ENCODE peak calls at places on chromosome 16, in four cellular contexts. P is GM12878, B is HepG2, Z is K562. T is an unnamed sample.

GRCh38 chr16:84449156-84450140 is 55.0 kb downstream of the MEAK7 start:
- DNase-seq in B (no peak), Z (no peak), P (no peak), T (no peak)

GRCh38 chr16:26454102-26454501 is 612.6 kb upstream of the C16orf82 start:
- DNase-seq in Z (no peak), P (no peak), B (no peak), T (no peak)

GRCh38 chr16:67948015-67948414 is 4.1 kb upstream of the LCAT start:
- DNase-seq in B (no peak), Z (no peak), P (no peak), T (no peak)

GRCh38 chr16:72990003-72990521 is 57.9 kb downstream of the ZFHX3 start:
- DNase-seq in Z (no peak), B (no peak), P (no peak), T (no peak)

GRCh38 chr16:86353185-86353584 is 157.1 kb upstream of the FOXF1 start:
- DNase-seq in B (no peak), P (no peak), Z (no peak), T (no peak)

GRCh38 chr16:76906552-76906951 is 284.4 kb upstream of the MON1B start:
- DNase-seq in Z (no peak), B (no peak), P (no peak), T (no peak)

GRCh38 chr16:88956546-88957455 is 20.2 kb downstream of the CBFA2T3 start:
- DNase-seq in B (no peak), P (no peak), Z (no peak), T (no peak)

GRCh38 chr16:48300391-48300856 is 53.1 kb upstream of the ABCC11 start:
- DNase-seq in Z (no peak), B (no peak), P (no peak), T (no peak)

GRCh38 chr16:81181013-81181720 is 57.3 kb upstream of the BCO1 start:
- DNase-seq in P (no peak), B (peak), Z (peak), T (peak)

GRCh38 chr16:70161350-70161749 is 12.2 kb upstream of the CLEC18C start:
- DNase-seq in Z (no peak), P (no peak), B (no peak), T (peak)

GRCh38 chr16:81740163-81740562 is 38.9 kb upstream of the PLCG2 start:
- DNase-seq in B (peak), Z (peak), P (peak), T (no peak)

GRCh38 chr16:11073407-11073806 is 129.0 kb downstream of the CLEC16A start:
- DNase-seq in P (no peak), B (no peak), Z (no peak), T (no peak)

GRCh38 chr16:11076259-11077018 is 132.1 kb downstream of the CLEC16A start:
- DNase-seq in B (no peak), P (peak), Z (no peak), T (no peak)

GRCh38 chr16:11071829-11072228 is 127.5 kb downstream of the CLEC16A start:
- DNase-seq in P (no peak), Z (no peak), B (no peak), T (no peak)

GRCh38 chr16:11072420-11073153 is 128.2 kb downstream of the CLEC16A start:
- DNase-seq in Z (no peak), P (no peak), B (no peak), T (no peak)

DNA sequence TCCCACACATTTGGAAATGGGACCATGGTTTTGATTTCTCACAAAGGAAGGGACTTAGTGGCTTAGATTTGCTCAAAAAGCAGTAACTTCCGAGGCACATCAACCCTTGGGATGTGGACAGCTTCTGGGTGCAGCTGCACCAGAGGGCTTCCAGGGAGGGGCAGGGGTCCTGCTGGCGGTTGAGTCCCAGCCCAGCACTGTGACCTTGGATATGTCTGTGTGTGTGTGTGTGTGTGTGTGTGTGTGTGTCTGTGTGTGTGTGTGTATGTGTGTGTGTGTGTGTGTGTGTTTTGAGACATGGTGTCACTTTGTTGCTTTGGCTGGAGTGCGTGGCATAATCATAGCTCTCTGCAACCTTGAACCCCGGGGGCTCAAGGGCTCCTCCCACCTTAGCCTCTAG is 130.8 kb downstream of the CLEC16A start:
- DNase-seq in Z (no peak), B (no peak), P (no peak), T (no peak)
- H3K4me2 ChIP-seq in Z (no peak), B (no peak), P (no peak), T (no peak)

GRCh38 chr16:50859628-50860360 is 117.9 kb downstream of the CYLD start:
- DNase-seq in P (no peak), B (peak), Z (no peak), T (no peak)
- TF ChIP-seq ESRRA in P (no peak), B (no peak), Z (no peak), T (no peak)

GRCh38 chr16:51163366-51163765 is 12.3 kb upstream of the SALL1 start:
- DNase-seq in B (no peak), P (no peak), Z (no peak), T (no peak)

GRCh38 chr16:51164167-51164566 is 13.1 kb upstream of the SALL1 start:
- DNase-seq in B (no peak), P (no peak), Z (no peak), T (no peak)

GRCh38 chr16:51166116-51166515 is 15.0 kb upstream of the SALL1 start:
- DNase-seq in B (no peak), P (no peak), Z (no peak), T (no peak)

GRCh38 chr16:51165043-51165442 is 14.0 kb upstream of the SALL1 start:
- DNase-seq in B (no peak), P (no peak), Z (no peak), T (no peak)

DNA sequence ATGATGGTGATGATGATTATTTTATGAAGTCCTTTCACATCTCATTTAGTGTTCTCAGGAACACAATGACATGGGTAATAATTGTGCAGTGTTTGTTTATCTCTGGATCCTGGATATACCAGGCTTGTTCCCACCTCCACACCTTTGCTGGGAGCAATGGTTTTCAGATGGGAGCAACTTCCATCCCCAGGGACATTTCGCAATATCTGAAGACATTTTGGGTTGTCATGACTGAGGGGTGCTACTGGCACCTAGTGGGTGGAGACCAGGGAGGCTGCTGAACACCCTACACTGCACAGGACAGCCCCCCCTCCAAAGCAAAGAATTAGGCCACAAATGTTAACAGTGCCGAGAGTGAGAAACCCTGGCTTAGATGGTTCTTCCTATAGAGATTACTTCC is 13.5 kb upstream of the SALL1 start:
- DNase-seq in P (no peak), B (no peak), Z (no peak), T (no peak)
- TF ChIP-seq KDM1A in P (no peak), B (no peak), Z (no peak), T (no peak)

GRCh38 chr16:14168146-14168545 is 97.0 kb downstream of the MRTFB start:
- DNase-seq in Z (no peak), P (no peak), B (no peak), T (no peak)

GRCh38 chr16:14164916-14165684 is 94.0 kb downstream of the MRTFB start:
- DNase-seq in Z (no peak), P (no peak), B (no peak), T (no peak)
- H3K4me2 ChIP-seq in Z (no peak), P (no peak), B (no peak), T (no peak)

GRCh38 chr16:59591480-59591879 is 857.4 kb upstream of the GOT2 start:
- DNase-seq in Z (no peak), P (no peak), B (no peak), T (no peak)

GRCh38 chr16:59597269-59597668 is 863.2 kb upstream of the GOT2 start:
- DNase-seq in Z (no peak), B (no peak), P (no peak), T (no peak)

DNA sequence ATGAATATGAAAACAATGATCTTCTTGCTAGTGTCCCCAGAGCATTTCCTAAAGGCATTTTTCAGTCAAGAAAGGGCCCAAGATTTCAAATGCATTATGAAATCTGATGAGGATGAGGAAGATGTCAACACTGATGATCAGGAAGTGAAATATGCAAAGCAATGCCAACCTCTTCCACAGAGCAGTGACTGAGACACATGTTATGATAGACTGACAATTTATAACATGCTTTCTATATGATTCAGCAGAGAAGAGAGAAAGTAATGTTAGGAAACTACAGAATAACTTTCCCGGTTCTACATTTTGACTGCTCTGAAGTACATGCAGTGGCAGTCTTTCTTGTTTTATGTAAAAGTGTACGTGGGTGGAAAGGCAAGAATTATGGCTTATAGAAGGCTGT is 859.1 kb upstream of the GOT2 start:
- DNase-seq in P (no peak), Z (no peak), B (no peak), T (no peak)
- TF ChIP-seq ESRRA in P (no peak), Z (no peak), B (no peak), T (no peak)

GRCh38 chr16:14087590-14088154 is 16.6 kb downstream of the MRTFB start:
- DNase-seq in B (no peak), P (no peak), Z (no peak), T (no peak)

GRCh38 chr16:14092579-14092978 is 21.5 kb downstream of the MRTFB start:
- DNase-seq in B (no peak), Z (no peak), P (no peak), T (no peak)

GRCh38 chr16:14089283-14089823 is 18.2 kb downstream of the MRTFB start:
- DNase-seq in B (no peak), Z (no peak), P (no peak), T (no peak)

GRCh38 chr16:14086477-14086876 is 15.4 kb downstream of the MRTFB start:
- DNase-seq in Z (no peak), P (no peak), B (no peak), T (no peak)

DNA sequence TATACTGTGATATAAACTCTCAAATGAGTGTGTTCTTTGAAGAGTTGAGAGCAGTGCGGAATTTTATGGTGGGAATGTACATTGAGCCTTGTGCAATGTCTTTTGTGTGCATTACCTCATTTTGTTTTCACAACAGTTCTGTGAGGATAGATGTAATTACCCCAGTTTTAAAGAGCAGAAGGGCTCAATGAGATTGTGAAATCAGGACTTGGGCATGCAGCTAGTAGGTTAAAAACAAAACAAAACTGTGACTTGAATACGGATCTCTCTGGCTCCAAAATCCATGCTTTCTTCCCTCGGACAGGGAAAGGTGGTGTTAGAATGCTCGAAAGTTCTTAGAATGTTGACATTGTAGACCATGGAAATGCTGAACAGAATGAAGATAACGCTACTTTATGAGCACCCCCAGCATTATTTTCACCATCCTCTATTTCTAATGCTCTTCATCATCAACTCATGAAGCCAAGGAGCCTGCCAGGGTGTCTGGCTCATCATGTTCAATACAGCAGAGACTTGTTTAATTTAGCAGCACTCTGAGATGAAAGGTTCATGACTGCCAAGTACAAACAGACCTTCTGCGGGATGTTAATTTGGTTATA is 17.1 kb downstream of the MRTFB start:
- DNase-seq in P (no peak), B (peak), Z (no peak), T (no peak)
- TF ChIP-seq KDM1A in P (no peak), B (peak), Z (no peak), T (no peak)

DNA sequence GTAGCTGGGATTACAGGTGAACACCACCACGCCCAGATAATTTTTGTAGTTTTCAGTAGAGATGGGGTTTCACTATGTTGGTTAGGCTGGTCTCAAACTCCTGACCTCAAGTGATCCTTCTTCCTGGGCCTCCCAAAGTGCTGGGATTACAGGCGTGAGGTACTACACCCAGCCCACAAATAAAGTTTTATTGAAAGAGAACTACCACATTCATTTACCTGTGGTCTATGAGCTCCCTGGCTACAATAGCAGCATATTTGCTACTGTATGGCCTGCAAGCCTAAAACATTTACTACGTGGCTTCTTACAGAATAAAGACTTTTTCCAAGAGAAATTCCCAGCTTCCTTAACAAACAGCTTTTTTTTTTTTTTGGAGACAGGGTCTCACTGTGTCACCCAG is 3.4 kb downstream of the METTL9 start:
- DNase-seq in B (no peak), P (no peak), Z (no peak), T (no peak)
- H3K4me2 ChIP-seq in B (no peak), P (no peak), Z (no peak), T (no peak)